ENCODE peak calls at places on chromosomes 6 and 20, in five cellular contexts. R, O, H, G and Q are unnamed samples.
A peak's percentile ranks its signal among the peaks of the same experiment; 100 is the strongest.

GRCh38 chr6:163579880-163580295 is 165.4 kb downstream of the QKI start:
- DNase-seq in O (no peak), H (no peak), G (no peak), R (peak; percentile 32), Q (no peak)

GRCh38 chr6:33278810-33279209 is 1.9 kb downstream of the B3GALT4 start:
- DNase-seq in H (no peak), O (no peak), G (no peak), R (peak; percentile 5), Q (no peak)

GRCh38 chr6:35602133-35602946 is 86.4 kb downstream of the FKBP5 start:
- DNase-seq in R (peak; percentile 70), G (no peak), O (no peak), H (no peak), Q (no peak)

GRCh38 chr20:1555952-1556351 is 1.6 kb downstream of the SIRPD start:
- DNase-seq in H (no peak), R (peak; percentile 32), O (no peak), G (no peak), Q (no peak)

GRCh38 chr20:37228111-37228510 is 33.5 kb downstream of the GHRH start:
- DNase-seq in O (no peak), H (no peak), R (no peak), G (no peak), Q (no peak)

GRCh38 chr6:111411978-111412574 is 70.9 kb downstream of the REV3L start:
- DNase-seq in O (no peak), H (no peak), R (no peak), G (no peak), Q (no peak)

GRCh38 chr6:25253371-25253770 is 25.8 kb upstream of the CARMIL1 start:
- DNase-seq in H (peak; percentile 87), R (no peak), G (no peak), O (peak; percentile 34), Q (peak; percentile 58)

GRCh38 chr6:148868314-148868713 is 121.5 kb downstream of the UST start:
- DNase-seq in H (no peak), O (no peak), R (no peak), G (no peak), Q (no peak)

GRCh38 chr20:37564388-37565133 is 36.9 kb upstream of the BLCAP start:
- DNase-seq in O (no peak), R (peak; percentile 51), H (peak; percentile 26), G (peak; percentile 24), Q (peak; percentile 56)

GRCh38 chr6:44052419-44053011 is 74.7 kb downstream of the MRPL14 start:
- DNase-seq in H (no peak), O (no peak), R (peak; percentile 96), G (no peak), Q (no peak)

GRCh38 chr6:141482773-141483172 is 650.0 kb upstream of the GJE1 start:
- DNase-seq in O (peak; percentile 14), G (no peak), H (no peak), R (peak; percentile 70), Q (peak; percentile 64)

GRCh38 chr6:162090734-162091133 is 636.8 kb downstream of the PRKN start:
- DNase-seq in H (no peak), O (no peak), R (no peak), G (no peak), Q (no peak)

GRCh38 chr20:44848254-44849015 is 37.1 kb upstream of the YWHAB start:
- DNase-seq in R (no peak), H (no peak), G (no peak), O (no peak), Q (no peak)

GRCh38 chr20:48648482-48649051 is 179.2 kb downstream of the PREX1 start:
- DNase-seq in G (no peak), O (no peak), R (no peak), H (peak; percentile 9), Q (no peak)

GRCh38 chr6:34130870-34131269 is 15.0 kb downstream of the GRM4 start:
- DNase-seq in R (no peak), O (no peak), H (no peak), G (no peak), Q (no peak)

GRCh38 chr6:116016846-116017545 is 43.7 kb downstream of the FRK start:
- DNase-seq in H (peak; percentile 78), G (no peak), R (no peak), O (no peak), Q (peak; percentile 71)

GRCh38 chr6:40755046-40755681 is 168.0 kb upstream of the LRFN2 start:
- DNase-seq in O (no peak), R (no peak), G (no peak), H (no peak), Q (no peak)

GRCh38 chr6:110633731-110634130 is 157.3 kb upstream of the SLC22A16 start:
- DNase-seq in H (no peak), G (no peak), O (no peak), R (no peak), Q (no peak)

GRCh38 chr20:62289131-62289530 is 13.7 kb upstream of the ADRM1 start:
- DNase-seq in G (no peak), O (no peak), R (no peak), H (no peak), Q (no peak)

GRCh38 chr20:56511926-56512325 is 12.6 kb upstream of the FAM209A start:
- DNase-seq in G (no peak), H (no peak), R (no peak), O (no peak), Q (no peak)

GRCh38 chr6:34523441-34524206 is 32.5 kb downstream of the SPDEF start:
- DNase-seq in G (no peak), R (no peak), H (no peak), O (no peak), Q (no peak)

GRCh38 chr6:21508753-21509152 is 84.8 kb upstream of the SOX4 start:
- DNase-seq in R (no peak), O (no peak), H (no peak), G (no peak), Q (no peak)

GRCh38 chr6:145092554-145092953 is 642.8 kb downstream of the EPM2A start:
- DNase-seq in R (no peak), G (no peak), O (no peak), H (no peak), Q (no peak)

GRCh38 chr6:165701564-165702354 is 38.7 kb upstream of the PDE10A start:
- DNase-seq in H (no peak), R (no peak), O (no peak), G (no peak), Q (no peak)

GRCh38 chr6:14367296-14367695 is 249.7 kb downstream of the CD83 start:
- DNase-seq in G (no peak), H (no peak), R (no peak), O (no peak), Q (no peak)

GRCh38 chr6:118102401-118102800 is 195.3 kb downstream of the SLC35F1 start:
- DNase-seq in H (no peak), G (no peak), O (no peak), R (no peak), Q (no peak)

GRCh38 chr20:11234181-11234969 is 560.6 kb upstream of the JAG1 start:
- DNase-seq in O (no peak), R (no peak), H (no peak), G (no peak), Q (peak; percentile 9)

GRCh38 chr20:26216025-26216424 is 519.4 kb upstream of the ZNF337 start:
- DNase-seq in R (no peak), G (no peak), H (no peak), O (no peak), Q (no peak)

GRCh38 chr20:45704969-45705637 is at the start of gene WFDC10B:
- DNase-seq in H (peak; percentile 62), G (no peak), R (no peak), O (no peak), Q (peak; percentile 7)

GRCh38 chr6:63333440-63333839 is 13.7 kb upstream of the LGSN start:
- DNase-seq in H (no peak), G (no peak), R (no peak), O (no peak), Q (no peak)

GRCh38 chr6:155050311-155050710 is 55.2 kb downstream of the TIAM2 start:
- DNase-seq in G (no peak), H (no peak), O (no peak), R (no peak), Q (no peak)

GRCh38 chr6:90644492-90644891 is 57.6 kb upstream of the MAP3K7 start:
- DNase-seq in G (no peak), H (no peak), R (no peak), O (no peak), Q (no peak)

GRCh38 chr6:16769131-16769985 is 8.1 kb upstream of the ATXN1 start:
- DNase-seq in H (no peak), R (peak; percentile 95), G (peak; percentile 46), O (peak; percentile 58), Q (no peak)